ENCODE peak calls at places on chromosomes 16 and 17, in eight cellular contexts. R is heart left ventricle, Y is cardiac muscle cell, V is A549, F is body of pancreas, I is mucosa of descending colon, P is IMR-90, Q is BE2C. X is an unnamed sample. For H3K4me1, the result is how much of the 10 kb centered on the place peaks cover.

GRCh38 chr17:21460358-21460757 is 84.2 kb downstream of the KCNJ12 start:
- DNase-seq in R (no peak), F (no peak), V (no peak), Y (no peak), P (peak), I (no peak), Q (no peak), X (no peak)

GRCh38 chr16:90081606-90081970 is 4.5 kb upstream of the PRDM7 start:
- DNase-seq in F (peak), Q (peak), I (no peak), P (no peak), V (no peak), R (no peak), Y (no peak), X (no peak)

GRCh38 chr17:80260791-80261158 is at the start of gene RNF213:
- DNase-seq in I (peak), V (no peak), Y (peak), Q (peak), R (peak), F (peak), P (no peak), X (peak)

GRCh38 chr16:23280483-23280967 is 21.6 kb upstream of the SCNN1B start:
- DNase-seq in Q (no peak), V (no peak), Y (no peak), P (no peak), I (no peak), R (no peak), F (no peak), X (no peak)

GRCh38 chr17:59829217-59830006 is 63.3 kb downstream of the TUBD1 start:
- DNase-seq in F (no peak), R (peak), P (peak), V (peak), Y (no peak), I (no peak), Q (no peak), X (no peak)

GRCh38 chr17:76240461-76241204 is at the start of gene RNF157:
- DNase-seq in Q (peak), P (peak), I (peak), R (peak), Y (peak), F (peak), V (peak), X (peak)

GRCh38 chr16:14628806-14629611 is 1.1 kb downstream of the PARN start:
- DNase-seq in V (no peak), P (no peak), F (no peak), I (no peak), Q (no peak), R (no peak), Y (no peak), X (no peak)

GRCh38 chr17:19768046-19768782 is 20.1 kb upstream of the ALDH3A1 start:
- DNase-seq in R (no peak), V (no peak), Q (no peak), F (no peak), I (no peak), P (no peak), Y (no peak), X (no peak)

GRCh38 chr16:69402448-69402847 is 16.6 kb upstream of the TERF2 start:
- DNase-seq in V (no peak), F (no peak), R (no peak), I (no peak), Y (no peak), P (no peak), Q (no peak), X (no peak)

GRCh38 chr16:11586856-11587642 is at the start of gene LITAF:
- DNase-seq in Y (peak), Q (peak), R (peak), I (peak), F (peak), P (peak), V (peak), X (peak)

GRCh38 chr17:83170571-83171260 is 91.3 kb downstream of the METRNL start:
- DNase-seq in Q (no peak), P (no peak), R (no peak), Y (no peak), V (no peak), I (no peak), F (no peak), X (no peak)

GRCh38 chr17:1029912-1030656 is 33.2 kb downstream of the TIMM22 start:
- DNase-seq in R (no peak), V (no peak), Q (peak), P (no peak), F (no peak), I (no peak), Y (no peak), X (no peak)

GRCh38 chr16:52611817-52612673 is 65.1 kb upstream of the TOX3 start:
- DNase-seq in Y (no peak), Q (no peak), R (no peak), P (no peak), I (peak), F (peak), V (peak), X (no peak)

GRCh38 chr16:57045694-57046381 is 46.5 kb upstream of the CPNE2 start:
- DNase-seq in F (peak), V (peak), Q (peak), P (peak), R (peak), I (peak), Y (peak), X (peak)

GRCh38 chr17:59892251-59892848 is 393 bp downstream of the TUBD1 start:
- DNase-seq in R (no peak), P (no peak), Y (no peak), V (peak), F (no peak), Q (no peak), I (peak), X (no peak)

GRCh38 chr17:1969712-1970111 is 55.4 kb downstream of the RTN4RL1 start:
- DNase-seq in Q (no peak), Y (no peak), P (no peak), V (no peak), R (no peak), F (no peak), I (no peak), X (no peak)

GRCh38 chr16:89921699-89922476 is 1.3 kb upstream of the TUBB3 start:
- DNase-seq in Y (peak), R (peak), I (peak), F (peak), P (peak), V (peak), Q (peak), X (no peak)

GRCh38 chr17:28343491-28343932 is 8.0 kb downstream of the TNFAIP1 start:
- DNase-seq in R (no peak), Y (no peak), P (no peak), F (no peak), Q (no peak), V (no peak), I (no peak), X (no peak)

GRCh38 chr16:30457256-30457655 is 11.6 kb upstream of the SEPHS2 start:
- DNase-seq in R (no peak), V (no peak), Y (no peak), Q (no peak), F (no peak), I (no peak), P (no peak), X (no peak)

GRCh38 chr16:7014756-7015155 is 317.9 kb upstream of the RBFOX1 start:
- DNase-seq in Y (no peak), R (no peak), P (no peak), F (no peak), Q (no peak), I (no peak), V (no peak), X (no peak)

GRCh38 chr17:731943-732787 is at the start of gene TLCD3A:
- DNase-seq in V (peak), R (peak), Y (peak), P (peak), I (peak), F (peak), Q (peak), X (peak)

GRCh38 chr17:10626378-10626777 is 30.7 kb downstream of the MYH3 start:
- DNase-seq in F (no peak), R (no peak), Y (no peak), Q (no peak), V (no peak), P (no peak), I (no peak), X (no peak)

GRCh38 chr16:48635199-48635718 is 25.3 kb upstream of the N4BP1 start:
- DNase-seq in Q (no peak), V (no peak), R (no peak), F (no peak), Y (no peak), P (no peak), I (no peak), X (peak)

GRCh38 chr16:15482068-15482747 is 47.8 kb downstream of the BMERB1 start:
- DNase-seq in P (peak), Y (no peak), Q (peak), F (peak), I (peak), R (peak), V (peak), X (peak)

GRCh38 chr16:48317614-48318013 is 67.6 kb downstream of the SIAH1 start:
- DNase-seq in V (peak), F (no peak), R (no peak), P (peak), Y (no peak), I (no peak), Q (no peak), X (no peak)

GRCh38 chr16:66295191-66295590 is 71.3 kb upstream of the CDH5 start:
- DNase-seq in V (no peak), Y (no peak), Q (no peak), R (no peak), F (no peak), I (no peak), P (no peak), X (no peak)

GRCh38 chr17:73342057-73342522 is 30.3 kb upstream of the CDC42EP4 start:
- DNase-seq in P (peak), R (peak), I (no peak), V (peak), Q (peak), Y (peak), F (peak), X (peak)

GRCh38 chr17:81306898-81307510 is 11.9 kb upstream of the SLC38A10 start:
- DNase-seq in R (no peak), P (no peak), Q (no peak), I (no peak), F (no peak), V (peak), Y (no peak), X (no peak)
- H3K4me1 ChIP-seq in R (under half), P (under half), Q (under half), I (under half), F (under half), V (under half), Y (under half), X (under half)

GRCh38 chr16:88318521-88318920 is 64.2 kb upstream of the ZNF469 start:
- DNase-seq in V (no peak), R (no peak), F (no peak), Y (no peak), Q (no peak), I (no peak), P (no peak), X (no peak)
- H3K4me1 ChIP-seq in V (under half), R (under half), F (under half), Y (under half), Q (under half), I (under half), P (under half), X (under half)

GRCh38 chr17:77326636-77327035 is 185.9 kb downstream of the SEC14L1 start:
- DNase-seq in Y (no peak), P (no peak), V (no peak), R (no peak), I (no peak), Q (no peak), F (no peak), X (no peak)

GRCh38 chr17:77324227-77324626 is 183.5 kb downstream of the SEC14L1 start:
- DNase-seq in R (no peak), Q (no peak), V (no peak), I (peak), F (no peak), P (no peak), Y (no peak), X (no peak)

GRCh38 chr17:77327181-77327565 is 186.4 kb downstream of the SEC14L1 start:
- DNase-seq in Q (no peak), V (no peak), F (no peak), I (peak), R (no peak), Y (no peak), P (no peak), X (no peak)

GRCh38 chr17:77325826-77326581 is 185.2 kb downstream of the SEC14L1 start:
- DNase-seq in F (no peak), Y (no peak), I (peak), P (no peak), R (peak), V (no peak), Q (no peak), X (no peak)

DNA sequence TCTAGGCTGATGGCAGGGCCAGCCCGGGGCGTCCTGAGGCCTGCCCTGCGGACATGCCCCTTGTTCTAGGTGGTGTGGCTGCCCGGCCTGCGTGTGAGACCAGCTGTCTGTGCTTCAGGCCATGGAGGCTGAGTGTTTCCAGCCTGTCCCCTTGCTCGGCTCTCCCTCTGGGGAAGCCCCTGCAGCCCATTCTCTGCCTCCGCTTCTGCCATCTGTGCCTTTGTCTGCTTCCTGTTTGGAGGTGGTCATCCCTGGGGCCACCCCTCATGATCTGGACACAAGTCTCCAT is 184.7 kb downstream of the SEC14L1 start:
- DNase-seq in F (no peak), V (no peak), I (no peak), Q (no peak), Y (no peak), R (no peak), P (no peak), X (no peak)
- H3K4me1 ChIP-seq in F (under half), V (half or more), I (half or more), Q (under half), Y (under half), R (half or more), P (under half), X (under half)

GRCh38 chr16:28289106-28289505 is 3.2 kb upstream of the SBK1 start:
- DNase-seq in Y (no peak), Q (no peak), R (no peak), F (no peak), I (no peak), P (no peak), V (no peak), X (no peak)
- H3K4me1 ChIP-seq in Y (under half), Q (under half), R (under half), F (under half), I (under half), P (under half), V (under half), X (under half)